ENCODE peak calls at places on chromosomes 13 and 19, in four cellular contexts. One of them, this sample, is unnamed.

GRCh38 chr13:27960362-27961226 is 8.5 kb downstream of the CDX2 start:
- DNase-seq in astrocyte of the spinal cord: no peak
- DNase-seq in body of pancreas: peak
- DNase-seq in brain microvascular endothelial cell: peak
- DNase-seq in this sample: no peak

GRCh38 chr13:63517376-63517775 is 2101.7 kb upstream of the PCDH20 start:
- DNase-seq in body of pancreas: no peak
- DNase-seq in astrocyte of the spinal cord: peak
- DNase-seq in brain microvascular endothelial cell: no peak
- DNase-seq in this sample: peak

GRCh38 chr19:10828981-10829821 is 6.8 kb downstream of the TMED1 start:
- DNase-seq in body of pancreas: no peak
- DNase-seq in astrocyte of the spinal cord: no peak
- DNase-seq in brain microvascular endothelial cell: no peak
- DNase-seq in this sample: no peak

GRCh38 chr13:38577048-38577447 is 109.8 kb upstream of the FREM2 start:
- DNase-seq in brain microvascular endothelial cell: peak
- DNase-seq in astrocyte of the spinal cord: no peak
- DNase-seq in body of pancreas: no peak
- DNase-seq in this sample: no peak

GRCh38 chr13:97440598-97440997 is 6.6 kb downstream of the RAP2A start:
- DNase-seq in body of pancreas: no peak
- DNase-seq in astrocyte of the spinal cord: no peak
- DNase-seq in brain microvascular endothelial cell: no peak
- DNase-seq in this sample: no peak

GRCh38 chr19:12166596-12166995 is 3.7 kb downstream of the ZNF136 start:
- DNase-seq in body of pancreas: no peak
- DNase-seq in astrocyte of the spinal cord: no peak
- DNase-seq in brain microvascular endothelial cell: no peak
- DNase-seq in this sample: no peak

GRCh38 chr13:114113961-114114360 is 18.5 kb downstream of the RASA3 start:
- DNase-seq in brain microvascular endothelial cell: no peak
- DNase-seq in astrocyte of the spinal cord: no peak
- DNase-seq in body of pancreas: no peak
- DNase-seq in this sample: no peak

GRCh38 chr13:26075498-26075897 is 23.7 kb upstream of the SHISA2 start:
- DNase-seq in brain microvascular endothelial cell: no peak
- DNase-seq in body of pancreas: no peak
- DNase-seq in astrocyte of the spinal cord: peak
- DNase-seq in this sample: no peak

GRCh38 chr19:10682397-10683063 is 18.7 kb upstream of the QTRT1 start:
- DNase-seq in astrocyte of the spinal cord: no peak
- DNase-seq in body of pancreas: no peak
- DNase-seq in brain microvascular endothelial cell: no peak
- DNase-seq in this sample: no peak

GRCh38 chr13:95620498-95621140 is 23.9 kb downstream of the DZIP1 start:
- DNase-seq in brain microvascular endothelial cell: no peak
- DNase-seq in astrocyte of the spinal cord: no peak
- DNase-seq in body of pancreas: no peak
- DNase-seq in this sample: no peak

GRCh38 chr13:99113351-99113750 is 87.3 kb upstream of the UBAC2 start:
- DNase-seq in body of pancreas: no peak
- DNase-seq in brain microvascular endothelial cell: no peak
- DNase-seq in astrocyte of the spinal cord: no peak
- DNase-seq in this sample: no peak

GRCh38 chr19:6211632-6212402 is 68.0 kb downstream of the MLLT1 start:
- DNase-seq in brain microvascular endothelial cell: no peak
- DNase-seq in astrocyte of the spinal cord: no peak
- DNase-seq in body of pancreas: no peak
- DNase-seq in this sample: no peak

GRCh38 chr19:34507414-34508067 is 26.0 kb downstream of the WTIP start:
- DNase-seq in astrocyte of the spinal cord: no peak
- DNase-seq in brain microvascular endothelial cell: no peak
- DNase-seq in body of pancreas: no peak
- DNase-seq in this sample: no peak

GRCh38 chr19:1468274-1469199 is 10.5 kb downstream of the C19orf25 start:
- DNase-seq in brain microvascular endothelial cell: no peak
- DNase-seq in body of pancreas: no peak
- DNase-seq in astrocyte of the spinal cord: no peak
- DNase-seq in this sample: no peak

GRCh38 chr13:66689628-66690027 is 540.5 kb downstream of the PCDH9 start:
- DNase-seq in brain microvascular endothelial cell: peak
- DNase-seq in body of pancreas: no peak
- DNase-seq in astrocyte of the spinal cord: peak
- DNase-seq in this sample: no peak

GRCh38 chr13:50075619-50076097 is 60.4 kb downstream of the KCNRG start:
- DNase-seq in astrocyte of the spinal cord: peak
- DNase-seq in brain microvascular endothelial cell: no peak
- DNase-seq in body of pancreas: no peak
- DNase-seq in this sample: no peak
- H3K4me3 ChIP-seq in astrocyte of the spinal cord: no peak
- H3K4me3 ChIP-seq in brain microvascular endothelial cell: no peak
- H3K4me3 ChIP-seq in body of pancreas: no peak
- H3K4me3 ChIP-seq in this sample: no peak

GRCh38 chr19:40674291-40674690 is 16.2 kb downstream of the NUMBL start:
- DNase-seq in body of pancreas: no peak
- DNase-seq in astrocyte of the spinal cord: peak
- DNase-seq in brain microvascular endothelial cell: no peak
- DNase-seq in this sample: no peak
- H3K4me3 ChIP-seq in body of pancreas: no peak
- H3K4me3 ChIP-seq in astrocyte of the spinal cord: no peak
- H3K4me3 ChIP-seq in brain microvascular endothelial cell: no peak
- H3K4me3 ChIP-seq in this sample: no peak

DNA sequence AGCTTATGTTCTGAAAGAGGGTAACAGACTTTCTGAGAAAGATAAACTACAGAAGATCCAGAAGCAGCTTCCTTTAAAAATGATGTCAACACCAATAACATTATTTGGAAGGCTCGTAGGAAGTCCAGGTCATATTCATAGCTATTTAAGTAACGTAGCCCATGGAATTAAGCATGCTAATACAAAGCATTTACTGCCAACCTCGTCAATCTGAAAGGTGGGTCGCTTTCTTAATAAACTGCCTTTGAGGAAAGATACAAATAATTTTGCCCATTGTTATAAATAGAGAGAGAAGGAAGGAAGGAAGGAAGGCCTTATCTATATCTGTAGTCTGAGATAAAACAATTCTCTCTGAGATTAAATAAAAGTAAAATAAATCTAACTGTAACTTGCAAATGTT is 80.3 kb downstream of the STARD13 start:
- DNase-seq in astrocyte of the spinal cord: no peak
- DNase-seq in brain microvascular endothelial cell: no peak
- DNase-seq in body of pancreas: no peak
- DNase-seq in this sample: no peak
- H3K4me3 ChIP-seq in astrocyte of the spinal cord: peak
- H3K4me3 ChIP-seq in brain microvascular endothelial cell: peak
- H3K4me3 ChIP-seq in body of pancreas: no peak
- H3K4me3 ChIP-seq in this sample: peak

GRCh38 chr13:48448963-48449614 is 36.2 kb upstream of the LPAR6 start:
- DNase-seq in body of pancreas: no peak
- DNase-seq in brain microvascular endothelial cell: no peak
- DNase-seq in astrocyte of the spinal cord: peak
- DNase-seq in this sample: peak
- H3K4me3 ChIP-seq in body of pancreas: no peak
- H3K4me3 ChIP-seq in brain microvascular endothelial cell: no peak
- H3K4me3 ChIP-seq in astrocyte of the spinal cord: no peak
- H3K4me3 ChIP-seq in this sample: no peak

DNA sequence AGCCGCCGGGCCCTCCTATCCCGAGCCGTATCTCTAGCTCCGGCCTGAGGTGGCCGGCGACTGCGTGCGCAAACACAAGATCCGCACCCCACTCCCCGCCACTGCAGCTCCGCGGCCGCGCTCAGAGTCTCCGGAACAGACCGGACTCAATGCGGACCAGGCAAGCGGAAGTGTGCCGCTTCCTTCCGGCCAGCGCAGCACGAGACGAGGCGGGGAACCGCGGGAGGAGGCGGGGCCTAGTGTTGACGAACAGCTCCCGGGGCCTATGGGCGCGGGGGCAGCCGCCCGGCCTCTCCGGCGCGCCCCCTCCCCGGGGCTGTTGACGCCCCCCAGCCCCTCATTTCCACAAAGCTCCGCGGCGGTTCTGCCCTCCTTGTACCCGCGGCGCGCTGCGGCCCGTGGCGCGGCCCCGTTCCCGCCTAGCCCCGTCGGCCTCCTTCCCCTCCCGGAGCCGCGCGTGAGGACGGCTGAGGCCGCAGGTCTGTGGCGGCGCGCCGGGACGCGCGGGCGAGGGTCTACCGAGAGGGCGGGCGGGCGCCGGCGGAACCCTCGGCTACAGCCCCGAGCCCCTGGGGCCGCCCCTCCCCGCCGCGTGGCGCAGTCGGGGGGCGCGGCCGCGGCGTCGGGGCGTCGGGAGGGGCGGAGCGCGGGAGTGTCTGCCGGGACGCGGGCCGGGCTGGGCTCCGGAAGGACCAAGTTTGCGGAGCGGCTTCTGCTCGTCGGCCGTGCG is at the start of gene DPY19L3:
- DNase-seq in body of pancreas: peak
- DNase-seq in astrocyte of the spinal cord: peak
- DNase-seq in brain microvascular endothelial cell: peak
- DNase-seq in this sample: peak
- H3K4me3 ChIP-seq in body of pancreas: peak
- H3K4me3 ChIP-seq in astrocyte of the spinal cord: peak
- H3K4me3 ChIP-seq in brain microvascular endothelial cell: peak
- H3K4me3 ChIP-seq in this sample: peak

GRCh38 chr13:112447761-112448603 is 71.8 kb downstream of the SPACA7 start:
- DNase-seq in astrocyte of the spinal cord: no peak
- DNase-seq in brain microvascular endothelial cell: no peak
- DNase-seq in body of pancreas: no peak
- DNase-seq in this sample: no peak
- H3K4me3 ChIP-seq in astrocyte of the spinal cord: no peak
- H3K4me3 ChIP-seq in brain microvascular endothelial cell: no peak
- H3K4me3 ChIP-seq in body of pancreas: no peak
- H3K4me3 ChIP-seq in this sample: no peak

GRCh38 chr13:49995535-49996165 is 1.2 kb upstream of the TRIM13 start:
- DNase-seq in astrocyte of the spinal cord: peak
- DNase-seq in brain microvascular endothelial cell: peak
- DNase-seq in body of pancreas: no peak
- DNase-seq in this sample: no peak
- H3K4me3 ChIP-seq in astrocyte of the spinal cord: peak
- H3K4me3 ChIP-seq in brain microvascular endothelial cell: peak
- H3K4me3 ChIP-seq in body of pancreas: peak
- H3K4me3 ChIP-seq in this sample: peak

GRCh38 chr19:47310323-47310722 is 662 bp downstream of the C5AR1 start:
- DNase-seq in astrocyte of the spinal cord: no peak
- DNase-seq in brain microvascular endothelial cell: no peak
- DNase-seq in body of pancreas: no peak
- DNase-seq in this sample: no peak

GRCh38 chr19:47312366-47313006 is 2.8 kb downstream of the C5AR1 start:
- DNase-seq in body of pancreas: no peak
- DNase-seq in brain microvascular endothelial cell: no peak
- DNase-seq in astrocyte of the spinal cord: no peak
- DNase-seq in this sample: no peak

GRCh38 chr19:47309038-47309437 is 623 bp upstream of the C5AR1 start:
- DNase-seq in astrocyte of the spinal cord: no peak
- DNase-seq in brain microvascular endothelial cell: no peak
- DNase-seq in body of pancreas: no peak
- DNase-seq in this sample: no peak

GRCh38 chr19:47310819-47311218 is 1.2 kb downstream of the C5AR1 start:
- DNase-seq in astrocyte of the spinal cord: no peak
- DNase-seq in body of pancreas: peak
- DNase-seq in brain microvascular endothelial cell: no peak
- DNase-seq in this sample: no peak

DNA sequence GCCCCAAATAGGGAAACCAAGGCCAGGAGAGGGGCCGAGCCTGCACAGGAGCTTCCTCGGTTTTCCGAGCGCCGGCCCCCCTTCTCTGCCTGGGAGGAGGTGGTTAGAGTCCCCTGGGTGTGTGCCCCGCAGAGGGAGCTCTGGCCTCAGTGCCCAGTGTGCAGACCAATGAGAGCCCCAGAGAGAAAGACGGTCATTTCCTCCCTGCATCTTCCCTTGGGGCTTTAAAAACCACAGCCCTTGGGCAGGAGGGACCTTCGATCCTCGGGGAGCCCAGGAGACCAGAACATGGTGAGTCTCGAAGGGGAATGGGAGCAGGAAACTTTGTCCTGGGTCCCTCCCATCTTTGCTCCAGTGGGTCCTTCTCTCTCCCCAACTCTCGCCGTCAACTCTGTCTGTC is at the start of gene C5AR1:
- DNase-seq in astrocyte of the spinal cord: no peak
- DNase-seq in body of pancreas: no peak
- DNase-seq in brain microvascular endothelial cell: no peak
- DNase-seq in this sample: no peak
- H3K4me3 ChIP-seq in astrocyte of the spinal cord: no peak
- H3K4me3 ChIP-seq in body of pancreas: no peak
- H3K4me3 ChIP-seq in brain microvascular endothelial cell: no peak
- H3K4me3 ChIP-seq in this sample: no peak

GRCh38 chr19:18610556-18611326 is 1.9 kb upstream of the TMEM59L start:
- DNase-seq in brain microvascular endothelial cell: no peak
- DNase-seq in body of pancreas: no peak
- DNase-seq in astrocyte of the spinal cord: no peak
- DNase-seq in this sample: no peak

GRCh38 chr19:18612051-18612771 is 459 bp upstream of the TMEM59L start:
- DNase-seq in astrocyte of the spinal cord: no peak
- DNase-seq in body of pancreas: no peak
- DNase-seq in brain microvascular endothelial cell: no peak
- DNase-seq in this sample: no peak

GRCh38 chr19:18610245-18610555 is 2.5 kb upstream of the TMEM59L start:
- DNase-seq in brain microvascular endothelial cell: no peak
- DNase-seq in body of pancreas: no peak
- DNase-seq in astrocyte of the spinal cord: no peak
- DNase-seq in this sample: no peak

GRCh38 chr19:18612772-18613588 is at the start of gene TMEM59L:
- DNase-seq in astrocyte of the spinal cord: no peak
- DNase-seq in body of pancreas: no peak
- DNase-seq in brain microvascular endothelial cell: no peak
- DNase-seq in this sample: no peak

GRCh38 chr19:18611327-18612050 is 1.2 kb upstream of the TMEM59L start:
- DNase-seq in astrocyte of the spinal cord: no peak
- DNase-seq in brain microvascular endothelial cell: no peak
- DNase-seq in body of pancreas: no peak
- DNase-seq in this sample: no peak
- H3K4me3 ChIP-seq in astrocyte of the spinal cord: no peak
- H3K4me3 ChIP-seq in brain microvascular endothelial cell: no peak
- H3K4me3 ChIP-seq in body of pancreas: no peak
- H3K4me3 ChIP-seq in this sample: no peak